ENCODE peak calls at places on chromosomes 5 and 9, in eight cellular contexts. One of them, this sample, is unnamed.

GRCh38 chr9:128231638-128232568 is 28.7 kb downstream of the DNM1 start:
- ATAC-seq in gastroesophageal sphincter: peak
- ATAC-seq in CD4-positive, CD25-positive, alpha-beta regulatory T cell: no peak
- ATAC-seq in upper lobe of right lung: peak
- ATAC-seq in body of pancreas: no peak
- ATAC-seq in CD8-positive, alpha-beta T cell: no peak
- ATAC-seq in activated CD8-positive, alpha-beta T cell treated with anti-CD3 and anti-CD28 coated beads, Interleukin-2, amount 10 ng/mL, durations not matched to agents 7 days and 5 days: no peak
- ATAC-seq in activated naive CD8-positive, alpha-beta T cell treated with anti-CD3 and anti-CD28 coated beads, Interleukin-2, amount 10 ng/mL, durations not matched to agents 7 days and 5 days: no peak
- ATAC-seq in this sample: no peak

GRCh38 chr9:99135498-99135897 is 30.6 kb downstream of the TGFBR1 start:
- ATAC-seq in activated naive CD8-positive, alpha-beta T cell treated with anti-CD3 and anti-CD28 coated beads, Interleukin-2, amount 10 ng/mL, durations not matched to agents 7 days and 5 days: peak
- ATAC-seq in activated CD8-positive, alpha-beta T cell treated with anti-CD3 and anti-CD28 coated beads, Interleukin-2, amount 10 ng/mL, durations not matched to agents 7 days and 5 days: peak
- ATAC-seq in CD4-positive, CD25-positive, alpha-beta regulatory T cell: peak
- ATAC-seq in upper lobe of right lung: no peak
- ATAC-seq in gastroesophageal sphincter: no peak
- ATAC-seq in CD8-positive, alpha-beta T cell: peak
- ATAC-seq in body of pancreas: no peak
- ATAC-seq in this sample: peak

GRCh38 chr9:92969516-92970466 is 22.5 kb downstream of the FGD3 start:
- ATAC-seq in gastroesophageal sphincter: no peak
- ATAC-seq in activated CD8-positive, alpha-beta T cell treated with anti-CD3 and anti-CD28 coated beads, Interleukin-2, amount 10 ng/mL, durations not matched to agents 7 days and 5 days: no peak
- ATAC-seq in CD8-positive, alpha-beta T cell: no peak
- ATAC-seq in upper lobe of right lung: peak
- ATAC-seq in CD4-positive, CD25-positive, alpha-beta regulatory T cell: no peak
- ATAC-seq in body of pancreas: no peak
- ATAC-seq in activated naive CD8-positive, alpha-beta T cell treated with anti-CD3 and anti-CD28 coated beads, Interleukin-2, amount 10 ng/mL, durations not matched to agents 7 days and 5 days: no peak
- ATAC-seq in this sample: peak

GRCh38 chr9:106449528-106449927 is 413.4 kb upstream of the ZNF462 start:
- ATAC-seq in activated naive CD8-positive, alpha-beta T cell treated with anti-CD3 and anti-CD28 coated beads, Interleukin-2, amount 10 ng/mL, durations not matched to agents 7 days and 5 days: no peak
- ATAC-seq in CD8-positive, alpha-beta T cell: no peak
- ATAC-seq in CD4-positive, CD25-positive, alpha-beta regulatory T cell: no peak
- ATAC-seq in gastroesophageal sphincter: no peak
- ATAC-seq in body of pancreas: no peak
- ATAC-seq in activated CD8-positive, alpha-beta T cell treated with anti-CD3 and anti-CD28 coated beads, Interleukin-2, amount 10 ng/mL, durations not matched to agents 7 days and 5 days: no peak
- ATAC-seq in upper lobe of right lung: no peak
- ATAC-seq in this sample: no peak

GRCh38 chr5:96074460-96075254 is 113.0 kb upstream of the ELL2 start:
- ATAC-seq in activated CD8-positive, alpha-beta T cell treated with anti-CD3 and anti-CD28 coated beads, Interleukin-2, amount 10 ng/mL, durations not matched to agents 7 days and 5 days: no peak
- ATAC-seq in upper lobe of right lung: no peak
- ATAC-seq in body of pancreas: peak
- ATAC-seq in activated naive CD8-positive, alpha-beta T cell treated with anti-CD3 and anti-CD28 coated beads, Interleukin-2, amount 10 ng/mL, durations not matched to agents 7 days and 5 days: no peak
- ATAC-seq in CD4-positive, CD25-positive, alpha-beta regulatory T cell: no peak
- ATAC-seq in CD8-positive, alpha-beta T cell: no peak
- ATAC-seq in gastroesophageal sphincter: no peak
- ATAC-seq in this sample: no peak

GRCh38 chr5:102591650-102592049 is 92.8 kb upstream of the SLCO6A1 start:
- ATAC-seq in body of pancreas: no peak
- ATAC-seq in CD4-positive, CD25-positive, alpha-beta regulatory T cell: no peak
- ATAC-seq in CD8-positive, alpha-beta T cell: no peak
- ATAC-seq in gastroesophageal sphincter: no peak
- ATAC-seq in activated CD8-positive, alpha-beta T cell treated with anti-CD3 and anti-CD28 coated beads, Interleukin-2, amount 10 ng/mL, durations not matched to agents 7 days and 5 days: no peak
- ATAC-seq in activated naive CD8-positive, alpha-beta T cell treated with anti-CD3 and anti-CD28 coated beads, Interleukin-2, amount 10 ng/mL, durations not matched to agents 7 days and 5 days: no peak
- ATAC-seq in upper lobe of right lung: no peak
- ATAC-seq in this sample: peak

GRCh38 chr9:114174876-114175771 is 19.8 kb downstream of the COL27A1 start:
- ATAC-seq in upper lobe of right lung: no peak
- ATAC-seq in body of pancreas: peak
- ATAC-seq in activated CD8-positive, alpha-beta T cell treated with anti-CD3 and anti-CD28 coated beads, Interleukin-2, amount 10 ng/mL, durations not matched to agents 7 days and 5 days: no peak
- ATAC-seq in CD4-positive, CD25-positive, alpha-beta regulatory T cell: no peak
- ATAC-seq in CD8-positive, alpha-beta T cell: no peak
- ATAC-seq in activated naive CD8-positive, alpha-beta T cell treated with anti-CD3 and anti-CD28 coated beads, Interleukin-2, amount 10 ng/mL, durations not matched to agents 7 days and 5 days: no peak
- ATAC-seq in gastroesophageal sphincter: peak
- ATAC-seq in this sample: no peak

GRCh38 chr5:86465052-86465838 is 152.5 kb upstream of the COX7C start:
- ATAC-seq in CD8-positive, alpha-beta T cell: no peak
- ATAC-seq in activated CD8-positive, alpha-beta T cell treated with anti-CD3 and anti-CD28 coated beads, Interleukin-2, amount 10 ng/mL, durations not matched to agents 7 days and 5 days: no peak
- ATAC-seq in upper lobe of right lung: no peak
- ATAC-seq in CD4-positive, CD25-positive, alpha-beta regulatory T cell: no peak
- ATAC-seq in body of pancreas: no peak
- ATAC-seq in gastroesophageal sphincter: no peak
- ATAC-seq in activated naive CD8-positive, alpha-beta T cell treated with anti-CD3 and anti-CD28 coated beads, Interleukin-2, amount 10 ng/mL, durations not matched to agents 7 days and 5 days: no peak
- ATAC-seq in this sample: no peak

GRCh38 chr9:653421-653820 is 188.1 kb upstream of the DMRT1 start:
- ATAC-seq in gastroesophageal sphincter: no peak
- ATAC-seq in CD4-positive, CD25-positive, alpha-beta regulatory T cell: no peak
- ATAC-seq in activated CD8-positive, alpha-beta T cell treated with anti-CD3 and anti-CD28 coated beads, Interleukin-2, amount 10 ng/mL, durations not matched to agents 7 days and 5 days: no peak
- ATAC-seq in activated naive CD8-positive, alpha-beta T cell treated with anti-CD3 and anti-CD28 coated beads, Interleukin-2, amount 10 ng/mL, durations not matched to agents 7 days and 5 days: no peak
- ATAC-seq in body of pancreas: no peak
- ATAC-seq in upper lobe of right lung: no peak
- ATAC-seq in CD8-positive, alpha-beta T cell: no peak
- ATAC-seq in this sample: no peak

GRCh38 chr5:119470851-119471451 is 18.7 kb downstream of the HSD17B4 start:
- ATAC-seq in CD8-positive, alpha-beta T cell: no peak
- ATAC-seq in gastroesophageal sphincter: no peak
- ATAC-seq in CD4-positive, CD25-positive, alpha-beta regulatory T cell: no peak
- ATAC-seq in body of pancreas: no peak
- ATAC-seq in activated CD8-positive, alpha-beta T cell treated with anti-CD3 and anti-CD28 coated beads, Interleukin-2, amount 10 ng/mL, durations not matched to agents 7 days and 5 days: no peak
- ATAC-seq in activated naive CD8-positive, alpha-beta T cell treated with anti-CD3 and anti-CD28 coated beads, Interleukin-2, amount 10 ng/mL, durations not matched to agents 7 days and 5 days: no peak
- ATAC-seq in upper lobe of right lung: no peak
- ATAC-seq in this sample: no peak

GRCh38 chr5:141672071-141672855 is 9.8 kb downstream of the ARAP3 start:
- ATAC-seq in CD8-positive, alpha-beta T cell: no peak
- ATAC-seq in upper lobe of right lung: peak
- ATAC-seq in activated naive CD8-positive, alpha-beta T cell treated with anti-CD3 and anti-CD28 coated beads, Interleukin-2, amount 10 ng/mL, durations not matched to agents 7 days and 5 days: no peak
- ATAC-seq in body of pancreas: no peak
- ATAC-seq in activated CD8-positive, alpha-beta T cell treated with anti-CD3 and anti-CD28 coated beads, Interleukin-2, amount 10 ng/mL, durations not matched to agents 7 days and 5 days: no peak
- ATAC-seq in CD4-positive, CD25-positive, alpha-beta regulatory T cell: no peak
- ATAC-seq in gastroesophageal sphincter: no peak
- ATAC-seq in this sample: no peak

GRCh38 chr9:129343697-129344375 is 165.8 kb upstream of the IER5L start:
- ATAC-seq in CD4-positive, CD25-positive, alpha-beta regulatory T cell: peak
- ATAC-seq in body of pancreas: peak
- ATAC-seq in upper lobe of right lung: peak
- ATAC-seq in activated CD8-positive, alpha-beta T cell treated with anti-CD3 and anti-CD28 coated beads, Interleukin-2, amount 10 ng/mL, durations not matched to agents 7 days and 5 days: no peak
- ATAC-seq in CD8-positive, alpha-beta T cell: no peak
- ATAC-seq in activated naive CD8-positive, alpha-beta T cell treated with anti-CD3 and anti-CD28 coated beads, Interleukin-2, amount 10 ng/mL, durations not matched to agents 7 days and 5 days: no peak
- ATAC-seq in gastroesophageal sphincter: peak
- ATAC-seq in this sample: no peak

GRCh38 chr9:5976668-5977397 is 38.6 kb downstream of the RANBP6 start:
- ATAC-seq in activated CD8-positive, alpha-beta T cell treated with anti-CD3 and anti-CD28 coated beads, Interleukin-2, amount 10 ng/mL, durations not matched to agents 7 days and 5 days: peak
- ATAC-seq in gastroesophageal sphincter: no peak
- ATAC-seq in CD8-positive, alpha-beta T cell: no peak
- ATAC-seq in body of pancreas: peak
- ATAC-seq in CD4-positive, CD25-positive, alpha-beta regulatory T cell: no peak
- ATAC-seq in upper lobe of right lung: no peak
- ATAC-seq in activated naive CD8-positive, alpha-beta T cell treated with anti-CD3 and anti-CD28 coated beads, Interleukin-2, amount 10 ng/mL, durations not matched to agents 7 days and 5 days: peak
- ATAC-seq in this sample: no peak

GRCh38 chr9:100401042-100401441 is 25.9 kb upstream of the MSANTD3 start:
- ATAC-seq in upper lobe of right lung: no peak
- ATAC-seq in gastroesophageal sphincter: no peak
- ATAC-seq in activated naive CD8-positive, alpha-beta T cell treated with anti-CD3 and anti-CD28 coated beads, Interleukin-2, amount 10 ng/mL, durations not matched to agents 7 days and 5 days: no peak
- ATAC-seq in CD4-positive, CD25-positive, alpha-beta regulatory T cell: no peak
- ATAC-seq in CD8-positive, alpha-beta T cell: no peak
- ATAC-seq in activated CD8-positive, alpha-beta T cell treated with anti-CD3 and anti-CD28 coated beads, Interleukin-2, amount 10 ng/mL, durations not matched to agents 7 days and 5 days: no peak
- ATAC-seq in body of pancreas: no peak
- ATAC-seq in this sample: no peak

GRCh38 chr5:107519900-107520354 is 150.8 kb downstream of the EFNA5 start:
- ATAC-seq in activated naive CD8-positive, alpha-beta T cell treated with anti-CD3 and anti-CD28 coated beads, Interleukin-2, amount 10 ng/mL, durations not matched to agents 7 days and 5 days: no peak
- ATAC-seq in activated CD8-positive, alpha-beta T cell treated with anti-CD3 and anti-CD28 coated beads, Interleukin-2, amount 10 ng/mL, durations not matched to agents 7 days and 5 days: no peak
- ATAC-seq in CD4-positive, CD25-positive, alpha-beta regulatory T cell: no peak
- ATAC-seq in upper lobe of right lung: no peak
- ATAC-seq in CD8-positive, alpha-beta T cell: no peak
- ATAC-seq in body of pancreas: no peak
- ATAC-seq in gastroesophageal sphincter: no peak
- ATAC-seq in this sample: no peak

GRCh38 chr5:122707796-122708195 is 67.1 kb upstream of the SNX2 start:
- ATAC-seq in upper lobe of right lung: no peak
- ATAC-seq in body of pancreas: no peak
- ATAC-seq in gastroesophageal sphincter: no peak
- ATAC-seq in activated naive CD8-positive, alpha-beta T cell treated with anti-CD3 and anti-CD28 coated beads, Interleukin-2, amount 10 ng/mL, durations not matched to agents 7 days and 5 days: no peak
- ATAC-seq in activated CD8-positive, alpha-beta T cell treated with anti-CD3 and anti-CD28 coated beads, Interleukin-2, amount 10 ng/mL, durations not matched to agents 7 days and 5 days: no peak
- ATAC-seq in CD4-positive, CD25-positive, alpha-beta regulatory T cell: no peak
- ATAC-seq in CD8-positive, alpha-beta T cell: no peak
- ATAC-seq in this sample: peak

GRCh38 chr5:37771203-37771611 is 68.6 kb downstream of the GDNF start:
- ATAC-seq in CD4-positive, CD25-positive, alpha-beta regulatory T cell: no peak
- ATAC-seq in upper lobe of right lung: peak
- ATAC-seq in CD8-positive, alpha-beta T cell: no peak
- ATAC-seq in body of pancreas: no peak
- ATAC-seq in gastroesophageal sphincter: peak
- ATAC-seq in activated CD8-positive, alpha-beta T cell treated with anti-CD3 and anti-CD28 coated beads, Interleukin-2, amount 10 ng/mL, durations not matched to agents 7 days and 5 days: no peak
- ATAC-seq in activated naive CD8-positive, alpha-beta T cell treated with anti-CD3 and anti-CD28 coated beads, Interleukin-2, amount 10 ng/mL, durations not matched to agents 7 days and 5 days: no peak
- ATAC-seq in this sample: no peak

GRCh38 chr9:4137755-4138154 is 162.1 kb downstream of the GLIS3 start:
- ATAC-seq in body of pancreas: peak
- ATAC-seq in CD4-positive, CD25-positive, alpha-beta regulatory T cell: no peak
- ATAC-seq in upper lobe of right lung: no peak
- ATAC-seq in gastroesophageal sphincter: no peak
- ATAC-seq in CD8-positive, alpha-beta T cell: no peak
- ATAC-seq in activated CD8-positive, alpha-beta T cell treated with anti-CD3 and anti-CD28 coated beads, Interleukin-2, amount 10 ng/mL, durations not matched to agents 7 days and 5 days: no peak
- ATAC-seq in activated naive CD8-positive, alpha-beta T cell treated with anti-CD3 and anti-CD28 coated beads, Interleukin-2, amount 10 ng/mL, durations not matched to agents 7 days and 5 days: no peak
- ATAC-seq in this sample: no peak